ENCODE peak calls at places on chromosome 13, in four cellular contexts. T, B, S and P are unnamed samples.

GRCh38 chr13:44719857-44720671 is 143.9 kb upstream of the TSC22D1 start:
- DNase-seq in T (no peak), B (no peak), S (no peak), P (peak; percentile 99)

GRCh38 chr13:40350283-40350992 is 316.0 kb downstream of the FOXO1 start:
- DNase-seq in T (no peak), B (no peak), S (no peak), P (no peak)

GRCh38 chr13:28564030-28564429 is 69.1 kb upstream of the FLT1 start:
- DNase-seq in T (no peak), B (no peak), S (no peak), P (no peak)

GRCh38 chr13:94433055-94433947 is 46.2 kb downstream of the DCT start:
- DNase-seq in T (peak; percentile 83), B (peak; percentile 5), S (peak; percentile 62), P (no peak)

GRCh38 chr13:27971776-27972618 is 2.9 kb upstream of the CDX2 start:
- DNase-seq in T (no peak), B (no peak), S (no peak), P (no peak)

GRCh38 chr13:92719868-92720267 is 506.7 kb upstream of the GPC6 start:
- DNase-seq in T (no peak), B (no peak), S (peak; percentile 77), P (no peak)

GRCh38 chr13:110126391-110126961 is 180.5 kb downstream of the COL4A1 start:
- DNase-seq in T (peak; percentile 78), B (no peak), S (peak; percentile 54), P (peak; percentile 99)

GRCh38 chr13:28027070-28027469 is 38.6 kb upstream of the URAD start:
- DNase-seq in T (no peak), B (no peak), S (no peak), P (no peak)

GRCh38 chr13:79405501-79405830 is 589 bp downstream of the RBM26 start:
- DNase-seq in T (no peak), B (no peak), S (peak; percentile 44), P (no peak)

GRCh38 chr13:31172535-31172934 is 10.8 kb upstream of the HSPH1 start:
- DNase-seq in T (peak; percentile 33), B (no peak), S (no peak), P (peak; percentile 88)

GRCh38 chr13:110343241-110343865 is 36.3 kb downstream of the COL4A2 start:
- DNase-seq in T (no peak), B (no peak), S (no peak), P (peak; percentile 80)

GRCh38 chr13:52092087-52092486 is 36.8 kb downstream of the NEK5 start:
- DNase-seq in T (no peak), B (no peak), S (no peak), P (no peak)
- H3K4me1 ChIP-seq in T (no peaks in the 10 kb centered on the region), B (no peaks in the 10 kb centered on the region), S (no peaks in the 10 kb centered on the region), P (no peaks in the 10 kb centered on the region)

GRCh38 chr13:112983428-112984196 is 14.6 kb downstream of the MCF2L start:
- DNase-seq in T (peak; percentile 83), B (no peak), S (no peak), P (no peak)
- TF ChIP-seq EZH2 in T (no peak), B (no peak), S (no peak), P (no peak)

DNA sequence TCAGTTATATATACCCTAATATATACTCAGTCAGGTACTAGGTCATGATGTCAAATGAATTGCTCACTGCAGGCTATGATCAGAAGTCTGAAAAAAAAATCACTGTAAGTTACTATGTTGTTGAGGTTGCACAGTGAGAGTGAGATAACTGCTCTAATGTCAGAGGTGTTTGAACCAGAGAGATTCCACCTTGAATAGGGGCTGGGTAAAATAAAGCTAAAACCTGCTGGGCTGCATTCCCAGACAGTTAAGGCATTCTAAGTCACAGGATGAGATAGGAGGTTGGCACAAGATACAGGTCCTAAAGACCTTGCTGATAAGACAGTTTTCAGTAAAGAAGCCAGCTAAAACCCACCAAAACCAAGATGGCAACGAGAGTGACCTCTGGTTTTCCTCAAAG is 10.2 kb downstream of the EPSTI1 start:
- DNase-seq in T (peak; percentile 22), B (no peak), S (peak; percentile 35), P (no peak)
- H3K27ac ChIP-seq in T (peak overlapping the region; percentile 87), B (no peak overlapping the region), S (no peak overlapping the region), P (no peak overlapping the region)

GRCh38 chr13:112779856-112780604 is 90.2 kb downstream of the ATP11A start:
- DNase-seq in T (no peak), B (no peak), S (no peak), P (peak; percentile 27)

GRCh38 chr13:112775791-112776279 is 86.0 kb downstream of the ATP11A start:
- DNase-seq in T (no peak), B (no peak), S (no peak), P (no peak)

GRCh38 chr13:112776354-112776753 is 86.5 kb downstream of the ATP11A start:
- DNase-seq in T (no peak), B (no peak), S (no peak), P (no peak)

GRCh38 chr13:112776971-112777370 is 87.1 kb downstream of the ATP11A start:
- DNase-seq in T (no peak), B (no peak), S (no peak), P (no peak)

GRCh38 chr13:112777637-112778406 is 88.0 kb downstream of the ATP11A start:
- DNase-seq in T (no peak), B (no peak), S (no peak), P (no peak)
- H3K4me1 ChIP-seq in T (peaks cover 10% of the 10 kb centered on the region), B (no peaks in the 10 kb centered on the region), S (peaks cover 13% of the 10 kb centered on the region), P (peaks cover 8% of the 10 kb centered on the region)

GRCh38 chr13:112062619-112063308 is 4.2 kb upstream of the SOX1 start:
- DNase-seq in T (no peak), B (peak; percentile 17), S (peak; percentile 77), P (no peak)
- TF ChIP-seq EZH2 in T (no peak), B (no peak), S (peak; percentile 92), P (no peak)

DNA sequence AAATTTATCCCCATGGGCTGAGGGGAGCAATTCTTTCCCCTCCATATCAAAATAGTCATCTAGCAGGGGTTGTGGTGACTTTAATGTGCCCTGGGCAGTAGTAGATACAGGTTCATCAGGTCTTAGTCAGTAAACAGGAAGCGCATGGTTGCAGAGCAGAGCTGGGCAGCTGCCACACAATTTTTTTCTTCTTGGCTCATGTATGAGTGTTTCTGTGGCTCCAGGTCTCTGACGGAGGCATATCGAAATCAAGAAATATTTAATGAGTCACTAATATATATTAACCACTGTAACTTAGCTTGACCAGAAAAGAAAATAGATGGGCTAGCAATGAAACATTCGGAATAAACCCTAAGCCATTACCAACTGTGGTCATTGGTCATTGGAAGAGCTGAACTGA is 68.4 kb upstream of the UBL3 start:
- DNase-seq in T (no peak), B (no peak), S (no peak), P (peak; percentile 92)
- H3K27ac ChIP-seq in T (no peak overlapping the region), B (no peak overlapping the region), S (no peak overlapping the region), P (no peak overlapping the region)

GRCh38 chr13:23377603-23378002 is 55.9 kb downstream of the SACS start:
- DNase-seq in T (peak; percentile 27), B (no peak), S (no peak), P (no peak)
- H3K4me1 ChIP-seq in T (peaks cover 20% of the 10 kb centered on the region), B (peaks cover 4% of the 10 kb centered on the region), S (peaks cover 23% of the 10 kb centered on the region), P (peaks cover 66% of the 10 kb centered on the region)